ENCODE peak calls at places on chromosomes 13 and 19, in six cellular contexts. H is psoas muscle, R is GOT3, S is lung, Q is lung microvascular endothelial cell, A is NCI-H1105. F is an unnamed sample.

GRCh38 chr13:86585826-86586225 is 786.6 kb upstream of the SLITRK6 start:
- DNase-seq in H (no peak), R (no peak), S (no peak), Q (no peak), A (no peak), F (no peak)

GRCh38 chr19:458091-459042 is 2.5 kb downstream of the SHC2 start:
- DNase-seq in H (no peak), R (no peak), S (no peak), Q (no peak), A (no peak), F (no peak)

GRCh38 chr13:49063526-49063925 is 87.8 kb downstream of the FNDC3A start:
- DNase-seq in H (no peak), R (no peak), S (no peak), Q (no peak), A (no peak), F (no peak)

GRCh38 chr13:113937073-113937472 is 36.8 kb downstream of the C13orf46 start:
- DNase-seq in H (no peak), R (no peak), S (no peak), Q (no peak), A (no peak), F (no peak)

GRCh38 chr13:31045621-31046081 is 113.2 kb downstream of the TEX26 start:
- DNase-seq in H (peak), R (peak), S (peak), Q (peak), A (no peak), F (no peak)

GRCh38 chr19:21084343-21084742 is 2.3 kb downstream of the ZNF714 start:
- DNase-seq in H (no peak), R (no peak), S (no peak), Q (no peak), A (no peak), F (no peak)

GRCh38 chr19:56942749-56943148 is 102.2 kb upstream of the PEG3 start:
- DNase-seq in H (peak), R (no peak), S (no peak), Q (peak), A (no peak), F (no peak)

GRCh38 chr19:10289167-10289835 is 451 bp upstream of the ICAM5 start:
- DNase-seq in H (peak), R (no peak), S (peak), Q (peak), A (peak), F (no peak)

GRCh38 chr19:6817179-6817578 is 44.7 kb downstream of the VAV1 start:
- DNase-seq in H (no peak), R (no peak), S (no peak), Q (no peak), A (no peak), F (no peak)

GRCh38 chr19:29562299-29563297 is 36.8 kb downstream of the VSTM2B start:
- DNase-seq in H (no peak), R (no peak), S (no peak), Q (no peak), A (no peak), F (no peak)

GRCh38 chr13:112168771-112169170 is 101.8 kb downstream of the SOX1 start:
- DNase-seq in H (no peak), R (no peak), S (no peak), Q (no peak), A (no peak), F (no peak)

GRCh38 chr13:42066542-42066941 is 18.1 kb downstream of the DGKH start:
- DNase-seq in H (no peak), R (no peak), S (no peak), Q (peak), A (no peak), F (no peak)

F was measured in neural crest cell.